ENCODE peak calls at places on chromosome 15, in ten cellular contexts. W, P, L, J, T, Q, S, G, R and M are unnamed samples.

GRCh38 chr15:28994830-28995180 is 109.0 kb downstream of the APBA2 start:
- DNase-seq in S (no peak), J (no peak), G (no peak), R (no peak), L (no peak), W (no peak), P (no peak), Q (no peak), T (no peak), M (no peak)

GRCh38 chr15:95024388-95024787 is 793.0 kb downstream of the MCTP2 start:
- DNase-seq in P (no peak), L (no peak), Q (peak), W (no peak), T (no peak), J (no peak), S (peak), G (peak), R (peak), M (peak)

GRCh38 chr15:29139540-29140459 is 129.8 kb downstream of the NSMCE3 start:
- DNase-seq in S (peak), J (peak), G (peak), W (no peak), T (no peak), Q (peak), L (peak), R (peak), P (peak), M (peak)

GRCh38 chr15:47959617-47960398 is 161.0 kb upstream of the SLC24A5 start:
- DNase-seq in R (no peak), J (no peak), L (no peak), T (no peak), Q (no peak), P (no peak), G (no peak), S (no peak), W (no peak), M (peak)

GRCh38 chr15:63318344-63318743 is 40.9 kb downstream of the APH1B start:
- DNase-seq in S (no peak), T (no peak), L (no peak), R (no peak), G (no peak), Q (no peak), J (no peak), P (no peak), W (no peak), M (no peak)

GRCh38 chr15:56832125-56832524 is 86.3 kb upstream of the TCF12 start:
- DNase-seq in S (peak), W (no peak), P (no peak), L (peak), G (peak), J (no peak), Q (no peak), T (no peak), R (peak), M (no peak)

GRCh38 chr15:29711531-29711930 is 110.7 kb downstream of the TJP1 start:
- DNase-seq in P (no peak), R (no peak), W (no peak), S (peak), G (peak), J (no peak), Q (no peak), L (no peak), T (no peak), M (no peak)

GRCh38 chr15:33201376-33202189 is 7.1 kb upstream of the FMN1 start:
- DNase-seq in W (peak), G (peak), L (peak), T (peak), J (peak), P (peak), S (peak), R (no peak), Q (peak), M (peak)

GRCh38 chr15:25236861-25237155 is 202.0 kb downstream of the UBE3A start:
- DNase-seq in Q (no peak), J (no peak), P (no peak), W (no peak), S (no peak), G (no peak), L (no peak), R (no peak), T (no peak), M (no peak)

GRCh38 chr15:40252438-40253178 is 13.7 kb downstream of the PAK6 start:
- DNase-seq in R (no peak), S (no peak), J (peak), G (no peak), Q (no peak), P (peak), L (peak), T (peak), W (no peak), M (peak)

GRCh38 chr15:93012793-93013192 is 76.2 kb downstream of the RGMA start:
- DNase-seq in W (no peak), J (no peak), L (no peak), R (no peak), G (no peak), Q (no peak), S (no peak), P (no peak), T (no peak), M (no peak)

GRCh38 chr15:92889390-92890113 is 10.6 kb upstream of the CHD2 start:
- DNase-seq in R (no peak), Q (no peak), S (peak), L (no peak), W (no peak), T (no peak), P (no peak), G (no peak), J (no peak), M (no peak)

GRCh38 chr15:93826798-93827197 is 404.6 kb upstream of the MCTP2 start:
- DNase-seq in L (no peak), J (no peak), W (no peak), Q (no peak), S (no peak), R (no peak), G (no peak), T (no peak), P (no peak), M (no peak)

GRCh38 chr15:67030036-67030762 is 35.2 kb upstream of the SMAD3 start:
- DNase-seq in P (no peak), W (no peak), Q (no peak), L (no peak), G (no peak), S (no peak), J (no peak), T (no peak), R (no peak), M (no peak)

GRCh38 chr15:40647523-40647922 is 47.5 kb upstream of the RAD51 start:
- DNase-seq in G (no peak), S (no peak), W (no peak), J (no peak), Q (no peak), R (no peak), L (no peak), T (no peak), P (no peak), M (no peak)

GRCh38 chr15:34262362-34262761 is 37.5 kb downstream of the EMC4 start:
- DNase-seq in Q (no peak), L (no peak), J (no peak), P (no peak), T (no peak), G (no peak), S (no peak), W (no peak), R (no peak), M (no peak)

GRCh38 chr15:67834593-67835348 is 5.1 kb downstream of the RNU6-1 start:
- DNase-seq in W (no peak), P (no peak), R (no peak), T (no peak), J (peak), Q (no peak), L (peak), S (no peak), G (no peak), M (no peak)

GRCh38 chr15:82966671-82967071 is 14.2 kb upstream of the HOMER2 start:
- DNase-seq in W (no peak), Q (no peak), S (no peak), P (no peak), L (no peak), T (no peak), J (no peak), R (no peak), G (no peak), M (peak)

GRCh38 chr15:66405605-66406004 is 18.9 kb downstream of the MAP2K1 start:
- DNase-seq in Q (no peak), L (no peak), G (peak), W (no peak), T (no peak), R (peak), J (no peak), P (no peak), S (peak), M (no peak)

GRCh38 chr15:49270541-49271421 is 100.7 kb downstream of the GALK2 start:
- DNase-seq in T (no peak), S (peak), L (no peak), R (peak), Q (no peak), P (no peak), W (peak), G (peak), J (no peak), M (no peak)

GRCh38 chr15:72236381-72237285 is 5.6 kb upstream of the PKM start:
- DNase-seq in W (no peak), Q (no peak), S (no peak), T (no peak), R (no peak), L (no peak), J (no peak), P (no peak), G (no peak), M (no peak)

GRCh38 chr15:101267320-101268104 is 9.8 kb downstream of the SELENOS start:
- DNase-seq in W (peak), S (peak), R (peak), G (peak), Q (no peak), J (no peak), T (no peak), P (no peak), L (no peak), M (no peak)

GRCh38 chr15:20386198-20386597 is 155.4 kb downstream of the GOLGA6L6 start:
- DNase-seq in L (no peak), J (no peak), T (no peak), R (no peak), Q (no peak), S (no peak), W (no peak), P (no peak), G (no peak), M (no peak)

GRCh38 chr15:75945953-75946352 is 42.3 kb downstream of the FBXO22 start:
- DNase-seq in R (peak), L (no peak), J (no peak), Q (no peak), S (peak), W (no peak), G (peak), P (no peak), T (no peak), M (no peak)

GRCh38 chr15:98952381-98952803 is 55.2 kb downstream of the PGPEP1L start:
- DNase-seq in J (no peak), R (no peak), G (no peak), S (no peak), L (no peak), W (no peak), Q (peak), T (no peak), P (no peak), M (peak)

GRCh38 chr15:95609096-95609495 is 721.4 kb upstream of the NR2F2 start:
- DNase-seq in L (no peak), T (no peak), G (peak), J (no peak), P (no peak), W (no peak), S (no peak), Q (no peak), R (peak), M (no peak)

GRCh38 chr15:52150878-52151277 is 38.3 kb upstream of the BCL2L10 start:
- DNase-seq in P (no peak), G (no peak), T (no peak), S (no peak), W (peak), R (no peak), J (no peak), L (no peak), Q (no peak), M (no peak)

GRCh38 chr15:52326758-52327157 is 31.2 kb upstream of the MYO5C start:
- DNase-seq in Q (no peak), W (no peak), L (no peak), P (no peak), J (no peak), G (peak), T (no peak), S (no peak), R (peak), M (no peak)

GRCh38 chr15:31442203-31443090 is 115.8 kb downstream of the KLF13 start:
- DNase-seq in T (no peak), J (no peak), G (peak), L (no peak), S (peak), W (no peak), R (peak), P (peak), Q (peak), M (no peak)

GRCh38 chr15:38226867-38227266 is 25.8 kb upstream of the SPRED1 start:
- DNase-seq in G (peak), R (peak), P (peak), T (peak), W (peak), J (no peak), Q (no peak), S (peak), L (peak), M (no peak)

GRCh38 chr15:46365612-46366011 is 730.8 kb downstream of the SQOR start:
- DNase-seq in R (peak), G (peak), L (no peak), S (peak), P (no peak), W (no peak), T (no peak), J (no peak), Q (no peak), M (no peak)

DNA sequence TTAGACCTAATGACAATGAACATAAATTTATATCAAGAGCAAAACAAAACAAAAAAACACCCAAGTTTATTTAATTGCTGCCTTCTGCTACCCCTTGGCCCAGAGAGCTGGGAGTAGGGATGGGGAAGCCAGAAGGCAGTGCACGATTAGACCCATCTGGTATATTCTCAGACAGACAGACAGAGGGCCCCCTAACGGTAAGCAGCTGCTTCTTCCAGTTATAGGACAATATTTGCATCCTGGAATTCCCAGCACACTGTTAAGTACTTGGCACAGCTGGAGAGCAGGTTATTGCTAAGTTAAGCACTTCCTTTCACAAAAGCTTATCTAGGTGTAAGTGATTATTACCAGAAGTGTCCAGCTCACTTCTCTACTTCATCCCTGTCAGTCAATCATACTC is 39.3 kb downstream of the C2CD4B start:
- DNase-seq in W (no peak), J (no peak), L (peak), P (peak), T (no peak), G (peak), R (peak), Q (peak), S (no peak), M (no peak)
- TF ChIP-seq CTCF in W (no peak), J (no peak), L (peak), P (peak), T (peak), G (peak), R (peak), Q (peak), S (peak), M (peak)

GRCh38 chr15:58476525-58477162 is 44.9 kb downstream of the LIPC start:
- DNase-seq in J (no peak), Q (no peak), L (no peak), W (no peak), T (no peak), P (no peak), S (no peak), R (no peak), G (no peak), M (no peak)
- H3K4me3 ChIP-seq in J (no peak), Q (no peak), L (no peak), W (no peak), T (no peak), P (no peak), S (no peak), R (no peak), G (no peak), M (no peak)

DNA sequence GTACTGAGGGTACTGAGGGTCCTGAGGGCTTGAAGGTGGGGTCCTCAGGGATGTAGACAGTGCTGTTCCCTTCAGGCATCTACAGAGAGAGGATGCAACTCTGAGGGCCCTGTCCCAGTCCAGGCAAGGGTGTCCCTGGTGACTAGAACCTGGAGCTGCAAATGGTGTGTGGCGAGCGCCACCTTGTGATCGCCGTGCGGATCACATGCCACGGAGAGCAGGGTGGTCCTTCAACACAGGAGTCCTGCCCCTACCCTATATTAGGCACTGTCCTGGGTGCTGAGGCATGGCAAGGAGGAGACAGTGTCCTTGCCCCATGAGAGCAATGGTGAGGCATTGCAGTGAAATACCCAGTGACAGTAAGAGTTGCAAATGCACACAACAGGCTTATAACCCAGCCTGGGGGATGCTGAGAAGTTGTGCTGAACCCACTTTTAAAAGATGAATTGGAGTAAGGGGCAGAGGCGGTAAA is 23.6 kb downstream of the RHCG start:
- DNase-seq in G (peak), S (peak), J (no peak), T (no peak), Q (peak), R (peak), W (no peak), P (peak), L (peak), M (peak)
- TF ChIP-seq CTCF in G (peak), S (peak), J (peak), T (no peak), Q (peak), R (peak), W (peak), P (peak), L (peak), M (peak)

GRCh38 chr15:70704166-70704565 is 59.2 kb downstream of the UACA start:
- DNase-seq in L (no peak), W (no peak), J (no peak), Q (no peak), T (no peak), R (no peak), G (no peak), P (no peak), S (no peak), M (no peak)

GRCh38 chr15:70702584-70702983 is 60.8 kb downstream of the UACA start:
- DNase-seq in G (no peak), R (no peak), S (no peak), T (no peak), J (no peak), W (no peak), P (no peak), Q (no peak), L (no peak), M (no peak)

GRCh38 chr15:70703483-70703882 is 59.9 kb downstream of the UACA start:
- DNase-seq in J (no peak), G (no peak), L (no peak), Q (no peak), S (no peak), W (no peak), P (no peak), T (no peak), R (peak), M (no peak)

GRCh38 chr15:70703066-70703465 is 60.3 kb downstream of the UACA start:
- DNase-seq in T (no peak), J (no peak), P (no peak), L (no peak), R (no peak), Q (no peak), W (no peak), S (no peak), G (peak), M (no peak)

GRCh38 chr15:70701891-70702568 is 61.3 kb downstream of the UACA start:
- DNase-seq in G (peak), P (no peak), J (no peak), L (no peak), T (no peak), R (peak), Q (no peak), W (no peak), S (peak), M (no peak)
- H3K4me3 ChIP-seq in G (peak), P (no peak), J (no peak), L (no peak), T (no peak), R (peak), Q (no peak), W (peak), S (peak), M (no peak)

DNA sequence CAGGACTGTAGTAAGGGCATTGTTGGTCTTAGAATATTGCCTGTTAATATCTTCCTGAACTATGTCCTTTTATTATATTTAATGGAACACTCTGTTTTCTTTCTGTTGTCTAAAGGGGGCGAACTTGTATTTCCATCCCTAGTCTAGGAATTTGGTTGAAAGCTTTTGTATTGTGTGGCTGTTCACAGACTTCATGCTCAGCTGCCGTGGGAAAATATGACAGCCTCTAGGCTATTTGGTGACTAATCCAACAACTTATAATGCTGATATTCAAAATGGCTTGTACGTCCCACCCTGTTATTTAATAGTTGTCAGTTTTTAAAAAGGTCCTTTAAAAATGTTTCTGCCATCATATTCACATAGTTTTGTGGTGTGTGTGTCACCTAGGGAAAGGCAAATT is 202.6 kb downstream of the KLHL25 start:
- DNase-seq in R (peak), J (no peak), L (no peak), P (peak), Q (no peak), T (no peak), W (no peak), S (peak), G (peak), M (no peak)
- TF ChIP-seq CTCF in R (peak), J (no peak), L (no peak), P (peak), Q (peak), T (peak), W (no peak), S (peak), G (peak), M (no peak)

GRCh38 chr15:80250614-80251504 is 1.2 kb downstream of the CTXND1 start:
- DNase-seq in L (no peak), T (no peak), G (no peak), R (no peak), W (no peak), S (no peak), J (no peak), P (no peak), Q (no peak), M (no peak)

GRCh38 chr15:80249973-80250372 is 2.0 kb downstream of the CTXND1 start:
- DNase-seq in R (no peak), W (no peak), G (no peak), J (no peak), S (no peak), P (no peak), T (no peak), L (no peak), Q (no peak), M (no peak)

GRCh38 chr15:80247320-80247719 is 4.7 kb downstream of the CTXND1 start:
- DNase-seq in R (no peak), L (no peak), T (no peak), P (no peak), W (peak), S (no peak), J (no peak), G (no peak), Q (no peak), M (no peak)

GRCh38 chr15:80251505-80252280 is at the start of gene CTXND1:
- DNase-seq in W (no peak), Q (no peak), R (no peak), T (no peak), S (no peak), G (no peak), L (no peak), P (peak), J (no peak), M (no peak)

GRCh38 chr15:80252281-80252619 is 237 bp upstream of the CTXND1 start:
- DNase-seq in L (no peak), P (peak), W (no peak), S (no peak), R (no peak), J (no peak), G (no peak), Q (no peak), T (no peak), M (no peak)
- H3K4me3 ChIP-seq in L (peak), P (no peak), W (peak), S (no peak), R (no peak), J (no peak), G (no peak), Q (no peak), T (no peak), M (no peak)

DNA sequence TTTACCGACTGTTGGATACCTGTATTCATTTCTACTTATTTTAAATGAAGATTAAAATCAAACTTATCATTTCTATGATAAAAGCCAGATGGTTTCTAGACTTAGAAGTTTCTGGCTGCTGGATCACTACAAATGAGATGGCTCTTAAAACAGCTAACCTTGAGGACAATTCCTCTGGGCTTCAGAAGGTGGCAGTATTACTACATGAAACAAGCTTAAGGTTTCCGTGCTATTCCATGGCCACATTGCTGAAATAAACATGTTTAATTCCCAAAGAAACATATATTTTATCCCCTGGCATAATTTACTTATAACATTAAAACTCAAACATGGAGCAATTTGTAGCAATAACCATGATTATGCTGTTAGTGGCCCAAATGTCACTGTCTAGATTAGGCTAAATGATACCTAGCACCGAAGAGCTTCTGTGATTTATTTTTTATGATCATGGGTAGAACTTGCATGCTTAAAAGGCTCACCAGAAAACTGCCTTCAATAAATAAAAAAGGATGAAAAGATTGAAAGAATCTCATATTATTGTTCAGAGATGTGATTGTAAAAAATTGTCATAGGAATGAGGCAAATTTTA is 204.0 kb upstream of the NANOGP8 start:
- DNase-seq in L (no peak), J (no peak), W (no peak), S (peak), R (peak), P (peak), G (peak), T (no peak), Q (peak), M (peak)
- TF ChIP-seq CTCF in L (peak), J (peak), W (peak), S (peak), R (peak), P (peak), G (peak), T (peak), Q (peak), M (peak)